ENCODE peak calls at places on chromosomes 1 and 21, in nine cellular contexts. W is A549, G is IMR-90, D is PC-9, U is hepatocyte, A is MM.1S, V is Peyer's patch, X is heart right ventricle, E is H9. J is an unnamed sample.

GRCh38 chr1:167973832-167974231 is 37.0 kb upstream of the MPC2 start:
- DNase-seq in W (no peak), G (no peak), D (no peak), U (no peak), A (no peak), V (no peak), X (no peak), E (no peak), J (no peak)

GRCh38 chr1:56404066-56404465 is 175.3 kb downstream of the PLPP3 start:
- DNase-seq in W (no peak), G (no peak), D (no peak), U (no peak), A (no peak), V (no peak), X (no peak), E (no peak), J (no peak)

GRCh38 chr1:39305555-39305954 is 101.1 kb downstream of the MACF1 start:
- DNase-seq in W (peak; percentile 4), G (no peak), D (no peak), U (no peak), A (no peak), V (no peak), X (no peak), E (no peak), J (no peak)

GRCh38 chr1:193767891-193768290 is 581.5 kb upstream of the B3GALT2 start:
- DNase-seq in W (no peak), G (no peak), D (no peak), U (no peak), A (no peak), V (no peak), X (no peak), E (no peak), J (no peak)

GRCh38 chr21:45632165-45632896 is 11.2 kb upstream of the PCBP3 start:
- DNase-seq in W (no peak), G (no peak), D (no peak), U (no peak), A (no peak), V (peak; percentile 73), X (no peak), E (no peak), J (no peak)

GRCh38 chr1:27968692-27969091 is 8.9 kb downstream of the XKR8 start:
- DNase-seq in W (peak; percentile 41), G (peak; percentile 94), D (peak; percentile 90), U (no peak), A (no peak), V (no peak), X (no peak), E (no peak), J (no peak)

GRCh38 chr1:115829947-115830346 is 11.0 kb downstream of the NHLH2 start:
- DNase-seq in W (no peak), G (no peak), D (no peak), U (no peak), A (no peak), V (no peak), X (no peak), E (peak; percentile 70), J (no peak)

GRCh38 chr1:60874703-60875102 is 207.7 kb upstream of the NFIA start:
- DNase-seq in W (peak; percentile 2), G (peak; percentile 16), D (peak; percentile 67), U (peak; percentile 48), A (no peak), V (no peak), X (no peak), E (no peak), J (no peak)

GRCh38 chr1:38037481-38037939 is 9.1 kb downstream of the POU3F1 start:
- DNase-seq in W (no peak), G (no peak), D (no peak), U (no peak), A (no peak), V (no peak), X (no peak), E (no peak), J (peak; percentile 32)

GRCh38 chr1:226209307-226210059 is 14.0 kb upstream of the MIXL1 start:
- DNase-seq in W (no peak), G (no peak), D (no peak), U (no peak), A (no peak), V (no peak), X (no peak), E (no peak), J (no peak)

GRCh38 chr1:210294991-210295773 is 33.5 kb upstream of the HHAT start:
- DNase-seq in W (no peak), G (no peak), D (no peak), U (peak; percentile 74), A (no peak), V (peak; percentile 48), X (peak; percentile 63), E (peak; percentile 74), J (peak; percentile 83)

GRCh38 chr1:20160034-20160433 is 20.9 kb downstream of the PLA2G2F start:
- DNase-seq in W (no peak), G (no peak), D (no peak), U (no peak), A (no peak), V (no peak), X (no peak), E (no peak), J (no peak)

GRCh38 chr1:100323428-100324106 is 28.7 kb upstream of the CDC14A start:
- DNase-seq in W (no peak), G (no peak), D (no peak), U (peak; percentile 13), A (no peak), V (no peak), X (peak; percentile 10), E (no peak), J (no peak)

GRCh38 chr1:240234477-240235225 is 143.0 kb downstream of the FMN2 start:
- DNase-seq in W (no peak), G (peak; percentile 83), D (no peak), U (no peak), A (no peak), V (no peak), X (no peak), E (no peak), J (no peak)

GRCh38 chr1:59554011-59554673 is 257.2 kb downstream of the FGGY start:
- DNase-seq in W (no peak), G (no peak), D (no peak), U (no peak), A (no peak), V (no peak), X (no peak), E (no peak), J (peak; percentile 4)

GRCh38 chr1:38788937-38789336 is 70.6 kb downstream of the RRAGC start:
- DNase-seq in W (no peak), G (no peak), D (no peak), U (no peak), A (no peak), V (no peak), X (no peak), E (no peak), J (no peak)

DNA sequence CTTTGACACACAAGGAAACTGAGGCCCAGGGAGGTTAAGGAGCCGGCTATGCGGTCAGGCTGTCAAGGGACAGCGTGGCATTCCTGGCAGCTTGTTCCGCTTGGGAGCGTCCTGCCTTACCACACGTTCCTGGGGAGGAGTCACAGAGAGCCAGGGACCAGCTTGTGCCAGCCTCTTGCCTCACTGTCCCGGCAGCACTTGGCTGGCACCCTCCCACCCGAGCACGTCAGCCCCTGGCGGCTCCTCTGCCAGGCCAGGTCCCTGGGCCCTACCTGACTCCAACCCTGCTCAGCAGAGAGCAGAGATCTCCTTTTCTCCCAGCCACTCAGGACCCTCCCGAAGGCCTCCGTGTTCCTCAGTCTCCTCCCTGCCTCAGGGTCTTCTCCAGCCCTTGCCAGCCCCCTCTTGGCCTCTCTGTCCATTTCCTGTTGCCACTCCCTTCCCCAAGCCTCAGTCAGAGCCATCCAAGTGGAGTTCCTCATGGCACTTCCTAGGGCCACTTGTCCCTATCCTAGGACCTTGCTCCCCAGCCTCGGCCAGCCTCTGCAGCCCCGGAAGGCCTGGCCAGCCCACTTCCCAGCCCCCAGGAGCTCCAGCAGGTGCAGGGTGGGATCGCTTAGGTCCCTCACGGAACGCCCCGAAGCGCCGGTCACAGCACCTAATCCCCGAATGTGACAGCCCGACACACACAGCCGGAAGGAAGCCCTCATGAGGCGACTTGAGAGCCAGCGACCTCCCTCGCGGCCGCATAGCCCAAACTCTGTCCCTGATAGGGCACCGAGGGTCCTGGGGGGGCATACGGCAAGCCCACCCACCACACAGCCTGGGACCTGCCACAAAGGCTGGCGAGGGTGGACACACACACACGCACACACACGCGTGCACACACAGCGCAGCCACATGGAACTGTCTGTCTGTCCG is 130.3 kb downstream of the CASZ1 start:
- DNase-seq in W (no peak), G (no peak), D (no peak), U (no peak), A (no peak), V (no peak), X (peak; percentile 78), E (no peak), J (no peak)
- H3K4me1 ChIP-seq in W (no peaks in the 10 kb centered on the region), G (peaks cover 1% of the 10 kb centered on the region), D (no peaks in the 10 kb centered on the region), U (peaks cover 28% of the 10 kb centered on the region), A (no peaks in the 10 kb centered on the region), V (no peaks in the 10 kb centered on the region), X (peaks cover 22% of the 10 kb centered on the region), E (no peaks in the 10 kb centered on the region), J (peaks cover 3% of the 10 kb centered on the region)

GRCh38 chr1:64248065-64248464 is 44.6 kb downstream of the UBE2U start:
- DNase-seq in W (no peak), G (no peak), D (no peak), U (no peak), A (no peak), V (no peak), X (no peak), E (no peak), J (no peak)

GRCh38 chr1:64246294-64246917 is 43.0 kb downstream of the UBE2U start:
- DNase-seq in W (peak; percentile 24), G (peak; percentile 59), D (no peak), U (peak; percentile 64), A (peak; percentile 41), V (no peak), X (no peak), E (no peak), J (no peak)

DNA sequence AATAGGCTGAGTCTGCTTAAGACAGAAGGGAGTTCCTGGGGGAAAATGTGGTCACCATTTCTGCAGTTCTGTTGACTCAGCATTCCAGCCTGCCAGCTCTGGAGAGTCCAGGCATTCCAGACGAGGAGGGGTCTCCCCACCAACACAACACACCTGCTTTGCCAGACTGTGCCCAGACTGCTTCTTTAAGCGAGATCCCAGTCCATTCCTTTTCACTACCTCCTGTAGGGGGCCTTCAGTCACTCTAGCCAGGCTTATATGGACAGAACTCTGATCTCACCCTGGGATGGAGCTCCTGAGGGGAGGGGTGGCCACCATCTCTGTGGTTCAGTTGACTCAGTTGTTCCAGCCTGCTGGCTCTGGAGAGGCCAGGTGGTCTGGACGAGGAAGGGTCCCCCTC is 48.5 kb downstream of the UBE2U start:
- DNase-seq in W (peak; percentile 4), G (no peak), D (no peak), U (no peak), A (no peak), V (no peak), X (no peak), E (peak; percentile 63), J (no peak)
- TF ChIP-seq CTCF in W (no peak), G (no peak), D (peak; percentile 22), U (no peak), A (no peak), V (no peak), X (no peak), E (peak; percentile 55), J (peak; percentile 5)

GRCh38 chr1:9350960-9351359 is 58.3 kb downstream of the SPSB1 start:
- DNase-seq in W (no peak), G (no peak), D (no peak), U (no peak), A (no peak), V (no peak), X (no peak), E (no peak), J (no peak)
- H3K4me1 ChIP-seq in W (peaks cover 31% of the 10 kb centered on the region), G (peaks cover 13% of the 10 kb centered on the region), D (peaks cover 19% of the 10 kb centered on the region), U (peaks cover 28% of the 10 kb centered on the region), A (no peaks in the 10 kb centered on the region), V (no peaks in the 10 kb centered on the region), X (peaks cover 13% of the 10 kb centered on the region), E (no peaks in the 10 kb centered on the region), J (no peaks in the 10 kb centered on the region)

GRCh38 chr1:6466023-6466422 is at the start of gene TNFRSF25:
- DNase-seq in W (no peak), G (no peak), D (no peak), U (no peak), A (no peak), V (no peak), X (no peak), E (peak; percentile 77), J (no peak)
- TF ChIP-seq CTCF in W (no peak), G (no peak), D (no peak), U (no peak), A (no peak), V (no peak), X (no peak), E (no peak), J (no peak)

J was measured in BE2C.